ENCODE peak calls at places on chromosomes 7 and 10, in five cellular contexts. F is ascending aorta; V is WERI-Rb-1; U is CD8-positive, alpha-beta memory T cell; C is astrocyte of the spinal cord. M is an unnamed sample.
A peak's percentile ranks its signal among the peaks of the same experiment; 100 is the strongest.

GRCh38 chr10:119942973-119943372 is 50.4 kb downstream of the SEC23IP start:
- DNase-seq in F (no peak), V (no peak), U (no peak), C (peak; percentile 34), M (peak; percentile 15)

GRCh38 chr10:97207756-97208346 is 22.1 kb upstream of the SLIT1 start:
- DNase-seq in F (no peak), V (no peak), U (no peak), C (peak; percentile 21), M (no peak)

GRCh38 chr7:26497801-26498596 is 206.3 kb downstream of the SNX10 start:
- DNase-seq in F (no peak), V (no peak), U (no peak), C (no peak), M (no peak)

GRCh38 chr10:102614888-102615287 is 29.4 kb upstream of the TRIM8 start:
- DNase-seq in F (no peak), V (no peak), U (no peak), C (no peak), M (no peak)

GRCh38 chr7:158432369-158433270 is 155.0 kb downstream of the PTPRN2 start:
- DNase-seq in F (no peak), V (peak; percentile 22), U (no peak), C (peak; percentile 43), M (peak; percentile 51)

GRCh38 chr10:129959544-129960492 is 4.3 kb downstream of the EBF3 start:
- DNase-seq in F (peak; percentile 60), V (peak; percentile 33), U (no peak), C (no peak), M (peak; percentile 45)

GRCh38 chr7:98175260-98175604 is 36.0 kb upstream of the BHLHA15 start:
- DNase-seq in F (no peak), V (no peak), U (no peak), C (no peak), M (no peak)

GRCh38 chr10:1548596-1548995 is 188.7 kb downstream of the ADARB2 start:
- DNase-seq in F (no peak), V (no peak), U (no peak), C (no peak), M (no peak)

GRCh38 chr7:30559566-30559965 is 35.1 kb upstream of the GARS1 start:
- DNase-seq in F (no peak), V (no peak), U (no peak), C (peak; percentile 8), M (peak; percentile 22)

GRCh38 chr10:130127612-130128607 is 8.3 kb upstream of the GLRX3 start:
- DNase-seq in F (peak; percentile 75), V (peak; percentile 68), U (peak; percentile 47), C (peak; percentile 71), M (peak; percentile 75)

GRCh38 chr7:36563706-36564325 is 160.5 kb downstream of the AOAH start:
- DNase-seq in F (no peak), V (no peak), U (no peak), C (no peak), M (peak; percentile 21)

GRCh38 chr7:155258233-155258575 is 39.5 kb upstream of the INSIG1 start:
- DNase-seq in F (peak; percentile 82), V (no peak), U (no peak), C (peak; percentile 86), M (peak; percentile 69)

GRCh38 chr10:311901-312665 is 176.8 kb downstream of the ZMYND11 start:
- DNase-seq in F (no peak), V (no peak), U (no peak), C (no peak), M (no peak)

GRCh38 chr7:47516985-47517590 is 64.8 kb downstream of the TNS3 start:
- DNase-seq in F (peak; percentile 75), V (no peak), U (no peak), C (peak; percentile 72), M (no peak)

GRCh38 chr10:30111340-30111980 is 52.1 kb upstream of the JCAD start:
- DNase-seq in F (no peak), V (no peak), U (no peak), C (peak; percentile 81), M (peak; percentile 93)

GRCh38 chr10:72802291-72803118 is 91.0 kb upstream of the OIT3 start:
- DNase-seq in F (no peak), V (no peak), U (no peak), C (peak; percentile 75), M (peak; percentile 69)

GRCh38 chr7:102934670-102935069 is 21.9 kb downstream of the LRRC17 start:
- DNase-seq in F (no peak), V (no peak), U (no peak), C (no peak), M (peak; percentile 66)
- H3K4me3 ChIP-seq in F (no peak overlapping the region), V (no peak overlapping the region), U (no peak overlapping the region), C (no peak overlapping the region), M (peak overlapping the region; percentile 21)

DNA sequence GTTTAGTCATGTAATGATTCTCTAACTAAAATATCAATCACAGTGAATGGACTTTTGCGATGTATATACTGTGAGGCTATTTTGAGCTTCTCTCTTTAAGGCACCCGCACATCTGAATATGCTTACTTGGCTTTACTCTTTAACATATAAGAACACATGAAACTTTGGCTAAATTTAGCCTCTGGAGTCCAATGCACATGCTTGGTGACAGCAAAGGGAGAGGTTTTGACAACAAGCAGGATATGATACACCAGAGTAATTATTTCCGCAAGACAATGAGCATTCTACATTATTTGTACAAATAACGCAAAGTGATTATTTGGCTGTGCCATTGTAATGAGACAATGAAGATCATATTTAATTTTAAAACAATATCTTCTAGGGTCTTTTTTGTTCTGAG is 72.4 kb downstream of the ARID5B start:
- DNase-seq in F (no peak), V (no peak), U (no peak), C (no peak), M (peak; percentile 56)
- H3K4me3 ChIP-seq in F (no peak overlapping the region), V (no peak overlapping the region), U (no peak overlapping the region), C (no peak overlapping the region), M (no peak overlapping the region)

DNA sequence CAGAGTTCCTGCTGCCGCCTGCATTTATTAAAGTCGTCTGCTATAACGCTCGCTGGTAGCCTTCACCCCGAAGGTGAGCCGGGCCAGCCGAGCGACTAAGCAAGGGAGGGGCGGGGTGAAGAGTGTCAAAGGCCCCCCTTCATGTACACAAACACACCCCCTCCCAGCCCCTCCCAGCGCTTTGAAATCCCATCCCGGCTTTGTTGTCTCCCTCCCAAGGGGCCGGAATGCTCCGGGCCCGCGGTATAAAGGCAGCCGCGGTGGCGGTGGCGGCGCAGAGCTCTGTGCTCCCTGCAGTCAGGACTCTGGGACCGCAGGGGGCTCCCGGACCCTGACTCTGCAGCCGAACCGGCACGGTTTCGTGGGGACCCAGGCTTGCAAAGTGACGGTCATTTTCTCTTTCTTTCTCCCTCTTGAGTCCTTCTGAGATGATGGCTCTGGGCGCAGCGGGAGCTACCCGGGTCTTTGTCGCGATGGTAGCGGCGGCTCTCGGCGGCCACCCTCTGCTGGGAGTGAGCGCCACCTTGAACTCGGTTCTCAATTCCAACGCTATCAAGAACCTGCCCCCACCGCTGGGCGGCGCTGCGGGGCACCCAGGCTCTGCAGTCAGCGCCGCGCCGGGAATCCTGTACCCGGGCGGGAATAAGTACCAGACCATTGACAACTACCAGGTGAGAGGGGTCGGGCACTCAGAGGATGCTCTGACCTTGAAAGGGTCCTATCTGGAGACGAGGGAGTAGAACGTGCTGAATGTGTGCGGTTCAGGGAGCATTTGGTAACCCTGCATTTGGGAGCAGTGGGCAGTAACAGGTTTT is at the start of gene DKK1:
- DNase-seq in F (peak; percentile 75), V (peak; percentile 11), U (no peak), C (peak; percentile 82), M (peak; percentile 84)
- H3K4me3 ChIP-seq in F (peak within 1 kb of the TSS; percentile 58), V (no peak within 1 kb of the TSS), U (no peak within 1 kb of the TSS), C (peak within 1 kb of the TSS; percentile 79), M (peak within 1 kb of the TSS; percentile 84)

GRCh38 chr7:65980478-65981250 is 1.3 kb downstream of the GUSB start:
- DNase-seq in F (peak; percentile 78), V (no peak), U (peak; percentile 58), C (no peak), M (no peak)
- H3K4me3 ChIP-seq in F (peak overlapping the region; percentile 79), V (peak overlapping the region; percentile 95), U (peak overlapping the region; percentile 83), C (peak overlapping the region; percentile 73), M (peak overlapping the region; percentile 74)

DNA sequence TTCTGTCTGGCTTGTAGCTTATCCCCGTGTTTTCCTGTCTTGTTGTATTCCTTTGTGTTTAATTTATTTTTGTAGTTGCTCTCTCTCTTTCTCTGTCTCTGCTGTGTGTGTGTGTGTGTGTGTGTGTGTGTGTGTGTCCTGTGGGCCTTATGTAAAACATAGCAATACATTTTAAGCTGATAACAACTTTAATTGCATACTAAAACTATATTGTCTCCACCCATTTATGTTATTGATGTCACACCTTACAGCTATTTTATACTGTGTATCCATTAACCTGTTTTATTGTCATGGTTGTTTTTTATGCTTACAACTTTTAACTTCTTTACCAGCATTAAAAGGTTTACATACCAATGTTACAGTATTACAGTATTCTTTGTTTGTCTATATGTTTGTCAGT is 293.6 kb downstream of the SUGCT start:
- DNase-seq in F (no peak), V (no peak), U (no peak), C (no peak), M (no peak)
- H3K4me3 ChIP-seq in F (no peak overlapping the region), V (no peak overlapping the region), U (no peak overlapping the region), C (no peak overlapping the region), M (no peak overlapping the region)

GRCh38 chr7:20786049-20786412 is 655 bp downstream of the SP8 start:
- DNase-seq in F (no peak), V (no peak), U (no peak), C (no peak), M (no peak)
- H3K4me3 ChIP-seq in F (peak overlapping the region; percentile 34), V (peak overlapping the region; percentile 36), U (no peak overlapping the region), C (peak overlapping the region; percentile 17), M (peak overlapping the region; percentile 32)

DNA sequence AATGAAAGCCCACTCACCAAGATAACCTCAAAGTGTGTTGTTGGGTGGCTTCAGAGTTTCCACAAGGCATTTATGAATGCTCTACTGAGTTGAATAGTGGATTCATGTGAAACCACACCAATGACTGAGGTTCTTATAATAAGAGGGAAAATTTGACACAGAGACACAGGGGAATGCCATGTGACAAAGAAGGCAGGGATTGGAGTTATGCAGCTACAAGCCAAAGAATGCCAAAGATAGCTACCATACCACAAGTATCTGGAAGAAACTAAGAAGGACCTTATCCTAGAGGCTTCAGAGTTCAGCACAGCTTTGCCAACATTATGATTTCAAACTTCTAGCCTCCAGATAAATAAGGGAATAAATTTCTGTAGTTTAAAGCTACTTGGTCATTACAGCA is 68.0 kb upstream of the PCDH15 start:
- DNase-seq in F (no peak), V (no peak), U (no peak), C (no peak), M (no peak)
- H3K4me3 ChIP-seq in F (no peak overlapping the region), V (no peak overlapping the region), U (no peak overlapping the region), C (no peak overlapping the region), M (no peak overlapping the region)

GRCh38 chr10:132555648-132556575 is 18.3 kb downstream of the INPP5A start:
- DNase-seq in F (no peak), V (no peak), U (no peak), C (no peak), M (no peak)
- H3K4me3 ChIP-seq in F (no peak overlapping the region), V (no peak overlapping the region), U (no peak overlapping the region), C (no peak overlapping the region), M (no peak overlapping the region)

DNA sequence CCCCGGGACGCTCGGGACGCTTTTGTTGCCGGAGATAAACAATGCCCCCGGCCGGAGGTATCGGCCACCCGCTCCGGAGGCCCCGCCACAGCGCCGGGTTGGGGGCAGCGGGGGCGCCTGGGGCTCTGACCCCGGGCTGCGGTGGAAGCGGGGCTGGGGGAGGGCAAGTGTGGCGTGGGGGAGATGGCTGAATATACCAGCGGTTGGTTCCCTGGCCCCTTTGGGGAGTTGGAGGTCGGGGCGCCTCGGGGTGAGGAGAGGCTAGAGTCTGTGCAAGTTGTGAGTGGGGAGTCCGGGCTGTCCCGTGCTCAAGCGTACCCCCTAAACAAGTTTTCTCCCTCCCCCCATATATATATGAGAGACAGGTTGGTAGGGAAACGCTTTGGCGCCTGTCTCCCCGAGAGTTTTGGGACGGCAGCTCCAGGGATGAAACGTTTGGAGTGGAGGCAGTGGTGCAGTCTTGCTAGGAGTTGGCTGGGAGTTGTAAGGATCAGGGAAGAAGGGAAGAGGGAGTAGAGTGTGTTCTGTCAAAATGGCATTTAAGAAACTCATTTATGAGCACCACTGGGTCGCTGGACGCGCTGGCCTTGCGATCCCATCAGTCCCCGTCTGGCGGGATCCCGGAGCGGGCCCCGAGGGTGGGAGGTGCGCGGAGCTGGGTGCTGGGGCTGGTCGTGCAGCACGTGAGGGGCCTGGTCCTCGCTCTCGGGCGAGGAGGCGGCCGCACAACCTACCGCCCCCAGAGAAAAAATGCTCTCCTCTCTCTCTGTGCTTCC is 967 bp downstream of the TET1 start:
- DNase-seq in F (peak; percentile 63), V (peak; percentile 50), U (no peak), C (peak; percentile 33), M (no peak)
- H3K4me3 ChIP-seq in F (peak overlapping the region; percentile 59), V (peak overlapping the region; percentile 83), U (peak overlapping the region; percentile 54), C (peak overlapping the region; percentile 60), M (peak overlapping the region; percentile 72)